ENCODE peak calls at places on chromosomes 2 and 18, in five cellular contexts. F, U, Z, I and C are unnamed samples.
A peak's percentile ranks its signal among the peaks of the same experiment; 100 is the strongest.

GRCh38 chr18:45551417-45551816 is 63.9 kb upstream of the SLC14A2 start:
- DNase-seq in F (no peak), U (no peak), Z (no peak), I (no peak), C (no peak)

GRCh38 chr2:164145093-164145987 is 409.5 kb upstream of the FIGN start:
- DNase-seq in F (no peak), U (no peak), Z (no peak), I (no peak), C (no peak)

GRCh38 chr18:7000484-7001096 is 117.0 kb downstream of the LAMA1 start:
- DNase-seq in F (no peak), U (no peak), Z (peak; percentile 21), I (no peak), C (no peak)

GRCh38 chr18:41073372-41073954 is 881.6 kb upstream of the PIK3C3 start:
- DNase-seq in F (no peak), U (no peak), Z (no peak), I (no peak), C (no peak)

GRCh38 chr18:11259421-11259820 is 110.1 kb upstream of the PIEZO2 start:
- DNase-seq in F (no peak), U (no peak), Z (no peak), I (no peak), C (no peak)

GRCh38 chr2:69177785-69178636 is 165.0 kb downstream of the ANTXR1 start:
- DNase-seq in F (peak; percentile 95), U (peak; percentile 65), Z (peak; percentile 99), I (no peak), C (peak; percentile 96)

GRCh38 chr2:160674076-160674630 is 180.5 kb upstream of the RBMS1 start:
- DNase-seq in F (no peak), U (no peak), Z (no peak), I (no peak), C (no peak)

GRCh38 chr2:138708682-138709241 is 71.4 kb downstream of the NXPH2 start:
- DNase-seq in F (no peak), U (no peak), Z (no peak), I (no peak), C (no peak)

GRCh38 chr2:64770137-64770780 is 116.5 kb upstream of the SERTAD2 start:
- DNase-seq in F (no peak), U (no peak), Z (no peak), I (no peak), C (no peak)

GRCh38 chr18:79540161-79540913 is 139.3 kb upstream of the CTDP1 start:
- DNase-seq in F (no peak), U (no peak), Z (no peak), I (no peak), C (no peak)

GRCh38 chr2:222568866-222569265 is 87.0 kb downstream of the FARSB start:
- DNase-seq in F (no peak), U (no peak), Z (no peak), I (no peak), C (no peak)

GRCh38 chr2:84306361-84306760 is 152.7 kb downstream of the SUCLG1 start:
- DNase-seq in F (no peak), U (no peak), Z (no peak), I (no peak), C (no peak)

GRCh38 chr2:71851094-71851755 is 296.4 kb downstream of the CYP26B1 start:
- DNase-seq in F (no peak), U (no peak), Z (no peak), I (no peak), C (no peak)

GRCh38 chr2:159609933-159610523 is 6.3 kb downstream of the BAZ2B start:
- DNase-seq in F (no peak), U (no peak), Z (peak; percentile 28), I (no peak), C (no peak)

GRCh38 chr18:37987901-37988300 is 422.3 kb upstream of the CELF4 start:
- DNase-seq in F (no peak), U (no peak), Z (no peak), I (no peak), C (no peak)

GRCh38 chr18:30991397-30991796 is 51.1 kb downstream of the DSC3 start:
- DNase-seq in F (no peak), U (no peak), Z (no peak), I (no peak), C (no peak)

GRCh38 chr2:229728360-229728759 is 14.0 kb upstream of the DNER start:
- DNase-seq in F (no peak), U (no peak), Z (no peak), I (no peak), C (no peak)

GRCh38 chr2:197827618-197828017 is 23.2 kb downstream of the PLCL1 start:
- DNase-seq in F (no peak), U (no peak), Z (no peak), I (no peak), C (no peak)

GRCh38 chr18:62637807-62638687 is 77.3 kb upstream of the PHLPP1 start:
- DNase-seq in F (peak; percentile 69), U (peak; percentile 26), Z (peak; percentile 28), I (no peak), C (peak; percentile 78)

GRCh38 chr2:68356599-68357239 is 8.4 kb upstream of the PLEK start:
- DNase-seq in F (no peak), U (no peak), Z (no peak), I (no peak), C (no peak)

GRCh38 chr18:23887035-23887434 is 127.5 kb upstream of the TTC39C start:
- DNase-seq in F (no peak), U (no peak), Z (no peak), I (no peak), C (no peak)

GRCh38 chr2:5560981-5561380 is 131.2 kb upstream of the SOX11 start:
- DNase-seq in F (no peak), U (no peak), Z (no peak), I (no peak), C (no peak)

GRCh38 chr2:236730393-236730792 is 160.8 kb downstream of the ACKR3 start:
- DNase-seq in F (no peak), U (no peak), Z (no peak), I (no peak), C (no peak)

GRCh38 chr2:128797533-128797932 is 478.9 kb upstream of the HS6ST1 start:
- DNase-seq in F (no peak), U (no peak), Z (no peak), I (no peak), C (no peak)

GRCh38 chr2:42569116-42569711 is 782 bp downstream of the MTA3 start:
- DNase-seq in F (peak; percentile 67), U (peak; percentile 65), Z (peak; percentile 38), I (no peak), C (no peak)

GRCh38 chr2:71897145-71897495 is 250.5 kb downstream of the CYP26B1 start:
- DNase-seq in F (no peak), U (no peak), Z (no peak), I (no peak), C (no peak)

GRCh38 chr18:79516441-79516931 is 120.8 kb downstream of the NFATC1 start:
- DNase-seq in F (no peak), U (no peak), Z (no peak), I (no peak), C (no peak)

GRCh38 chr2:120734930-120735611 is 597 bp upstream of the GLI2 start:
- DNase-seq in F (no peak), U (no peak), Z (no peak), I (no peak), C (peak; percentile 49)

GRCh38 chr2:25044990-25045389 is 3.1 kb downstream of the EFR3B start:
- DNase-seq in F (no peak), U (no peak), Z (no peak), I (peak; percentile 26), C (no peak)

GRCh38 chr2:170815311-170815710 is 1.4 kb upstream of the GAD1 start:
- DNase-seq in F (no peak), U (no peak), Z (no peak), I (no peak), C (no peak)

GRCh38 chr18:10010611-10011015 is 96.8 kb downstream of the VAPA start:
- DNase-seq in F (no peak), U (no peak), Z (no peak), I (no peak), C (no peak)

DNA sequence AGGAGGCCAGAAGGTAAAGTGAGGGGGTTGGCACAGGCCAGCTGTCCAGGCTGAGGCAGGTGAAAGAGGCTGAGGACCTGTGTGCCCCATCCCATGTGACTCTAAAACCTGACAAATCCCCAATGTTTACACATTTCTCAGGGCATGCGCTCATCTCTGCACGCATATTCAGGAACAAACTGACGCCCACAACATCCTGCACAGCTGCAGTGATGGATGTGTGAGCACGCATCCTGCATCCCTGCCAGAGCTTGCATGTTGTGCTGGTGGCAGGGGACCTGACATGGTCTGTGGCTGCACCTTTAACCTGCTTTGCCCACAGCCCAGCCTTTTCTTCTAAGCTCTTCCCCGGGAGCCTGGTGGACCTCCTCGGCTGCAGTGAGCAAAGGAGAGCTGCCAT is 83.1 kb downstream of the FBXO15 start:
- DNase-seq in F (no peak), U (no peak), Z (no peak), I (no peak), C (no peak)
- TF ChIP-seq ESRRA in F (no peak), U (no peak), Z (no peak), I (no peak), C (no peak)

DNA sequence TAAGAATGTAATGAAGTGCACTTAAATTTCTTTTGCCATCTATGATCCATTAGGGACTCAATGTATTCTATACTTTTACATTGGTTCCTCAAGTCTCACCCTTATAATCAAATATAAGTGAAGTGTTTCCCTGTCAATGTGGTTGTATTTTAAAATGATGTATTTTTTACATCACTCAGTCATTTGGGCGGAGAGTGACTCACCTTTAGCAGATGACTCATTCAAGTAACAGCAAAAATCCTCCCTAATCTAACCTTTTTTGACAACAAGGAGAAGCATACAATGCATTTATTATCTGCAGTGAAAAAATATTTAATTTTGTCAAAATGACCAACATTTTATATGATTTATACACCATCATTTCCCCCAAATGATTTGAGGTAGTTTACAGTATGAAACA is 94.4 kb downstream of the FANCL start:
- DNase-seq in F (peak; percentile 12), U (no peak), Z (no peak), I (no peak), C (no peak)
- TF ChIP-seq ESRRA in F (no peak), U (no peak), Z (no peak), I (no peak), C (no peak)

GRCh38 chr18:59546164-59546563 is 151.1 kb downstream of the CCBE1 start:
- DNase-seq in F (peak; percentile 42), U (no peak), Z (no peak), I (no peak), C (no peak)
- TF ChIP-seq ESRRA in F (no peak), U (no peak), Z (no peak), I (no peak), C (no peak)

DNA sequence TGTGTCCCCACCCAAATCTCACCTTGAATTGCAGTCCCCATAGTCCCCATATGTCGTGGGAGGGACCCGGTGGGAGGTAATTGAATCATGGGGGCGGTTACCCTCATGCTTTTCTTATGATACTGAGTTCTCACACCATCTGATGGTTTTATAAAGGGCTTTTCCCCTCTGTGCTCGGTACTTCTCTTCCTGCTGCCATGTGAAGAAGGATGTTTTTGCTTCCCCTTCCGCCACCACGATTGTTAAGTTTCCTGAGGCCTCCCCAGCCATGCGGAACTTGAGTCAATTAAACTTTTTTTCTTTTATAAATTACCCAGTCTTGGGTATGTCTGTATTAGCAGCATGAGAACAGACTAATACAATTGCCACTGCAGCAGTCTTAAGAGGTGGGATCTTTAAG is 134.9 kb downstream of the LTBP1 start:
- DNase-seq in F (no peak), U (no peak), Z (no peak), I (no peak), C (no peak)
- TF ChIP-seq ESRRA in F (no peak), U (no peak), Z (no peak), I (no peak), C (no peak)